ENCODE peak calls at places on chromosome 18, in seven cellular contexts. F is choroid plexus epithelial cell, H is HFF-Myc, E is right lobe of liver, I is ovary, J is tibial nerve, O is prostate gland. A is an unnamed sample.

GRCh38 chr18:49335677-49336076 is 124.8 kb downstream of the DYM start:
- DNase-seq in F (no peak), H (no peak), E (no peak), I (no peak), J (no peak), O (no peak), A (no peak)

GRCh38 chr18:75319905-75320304 is 107.6 kb downstream of the SMIM21 start:
- DNase-seq in F (no peak), H (no peak), E (no peak), I (no peak), J (no peak), O (no peak), A (no peak)

GRCh38 chr18:22155584-22155983 is 13.8 kb upstream of the GATA6 start:
- DNase-seq in F (no peak), H (no peak), E (no peak), I (no peak), J (no peak), O (no peak), A (no peak)

GRCh38 chr18:36406805-36407204 is 109.3 kb downstream of the FHOD3 start:
- DNase-seq in F (no peak), H (no peak), E (no peak), I (no peak), J (no peak), O (no peak), A (no peak)

GRCh38 chr18:66495844-66496243 is 108.0 kb downstream of the CDH19 start:
- DNase-seq in F (peak; percentile 51), H (no peak), E (no peak), I (no peak), J (no peak), O (peak; percentile 51), A (no peak)

GRCh38 chr18:76495435-76496199 is 575 bp upstream of the ZNF516 start:
- DNase-seq in F (peak; percentile 52), H (no peak), E (no peak), I (peak; percentile 50), J (no peak), O (no peak), A (peak; percentile 77)

GRCh38 chr18:50651334-50651733 is 91.4 kb downstream of the MAPK4 start:
- DNase-seq in F (peak; percentile 10), H (no peak), E (no peak), I (no peak), J (no peak), O (no peak), A (no peak)

GRCh38 chr18:581106-581505 is 926 bp downstream of the CETN1 start:
- DNase-seq in F (no peak), H (no peak), E (no peak), I (no peak), J (no peak), O (no peak), A (no peak)

GRCh38 chr18:54608008-54608642 is 17.1 kb downstream of the DYNAP start:
- DNase-seq in F (peak; percentile 41), H (peak; percentile 2), E (no peak), I (no peak), J (no peak), O (no peak), A (no peak)

GRCh38 chr18:8705280-8705940 is at the start of gene MTCL1:
- DNase-seq in F (peak; percentile 49), H (no peak), E (peak; percentile 62), I (peak; percentile 38), J (no peak), O (peak; percentile 32), A (peak; percentile 70)

GRCh38 chr18:7065736-7066135 is 51.9 kb downstream of the LAMA1 start:
- DNase-seq in F (no peak), H (no peak), E (no peak), I (no peak), J (no peak), O (no peak), A (no peak)

GRCh38 chr18:64806232-64806631 is 657.3 kb upstream of the LINC00305 start:
- DNase-seq in F (no peak), H (no peak), E (no peak), I (no peak), J (no peak), O (no peak), A (no peak)

GRCh38 chr18:49207373-49207772 is 253.1 kb downstream of the DYM start:
- DNase-seq in F (peak; percentile 50), H (no peak), E (no peak), I (no peak), J (no peak), O (no peak), A (no peak)

DNA sequence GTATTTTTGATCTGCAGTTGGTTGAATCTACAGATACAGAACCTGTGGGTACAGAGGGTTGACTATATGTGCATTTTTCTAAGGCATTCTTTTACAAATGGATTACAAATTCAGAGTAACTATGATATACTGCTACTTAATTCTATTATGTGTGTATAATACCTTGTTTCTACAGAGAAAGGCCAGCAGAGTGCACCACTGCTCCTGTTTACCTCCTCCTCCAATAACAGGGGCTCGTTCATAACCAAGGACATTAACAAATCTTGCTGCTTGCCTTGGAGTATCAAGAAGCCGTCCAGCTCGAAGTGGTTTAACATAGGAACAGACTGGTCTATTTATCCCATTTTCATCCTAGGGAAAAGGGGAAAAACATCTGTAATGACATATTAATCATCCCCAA is 16.4 kb downstream of the CEP76 start:
- DNase-seq in F (peak; percentile 72), H (no peak), E (no peak), I (no peak), J (no peak), O (no peak), A (no peak)
- TF ChIP-seq CTCF in F (peak; percentile 48), H (no peak), E (no peak), I (no peak), J (no peak), O (no peak), A (no peak)

GRCh38 chr18:45688113-45688512 is 35.9 kb upstream of the SLC14A1 start:
- DNase-seq in F (peak; percentile 81), H (no peak), E (no peak), I (no peak), J (no peak), O (no peak), A (no peak)

GRCh38 chr18:45686892-45687611 is 36.9 kb upstream of the SLC14A1 start:
- DNase-seq in F (peak; percentile 97), H (no peak), E (no peak), I (no peak), J (no peak), O (no peak), A (no peak)

GRCh38 chr18:45689386-45689785 is 34.6 kb upstream of the SLC14A1 start:
- DNase-seq in F (no peak), H (no peak), E (no peak), I (no peak), J (no peak), O (no peak), A (no peak)

GRCh38 chr18:45688834-45689233 is 35.1 kb upstream of the SLC14A1 start:
- DNase-seq in F (peak; percentile 60), H (no peak), E (no peak), I (no peak), J (no peak), O (no peak), A (no peak)

GRCh38 chr18:45687617-45688016 is 36.4 kb upstream of the SLC14A1 start:
- DNase-seq in F (peak; percentile 84), H (no peak), E (no peak), I (no peak), J (no peak), O (no peak), A (no peak)
- H3K4me3 ChIP-seq in F (no peak overlapping the region), H (no peak overlapping the region), E (no peak overlapping the region), I (no peak overlapping the region), J (no peak overlapping the region), O (no peak overlapping the region), A (no peak overlapping the region)

GRCh38 chr18:58052960-58053359 is 8.9 kb downstream of the NEDD4L start:
- DNase-seq in F (no peak), H (no peak), E (no peak), I (no peak), J (no peak), O (no peak), A (no peak)

GRCh38 chr18:58049000-58049688 is 5.1 kb downstream of the NEDD4L start:
- DNase-seq in F (no peak), H (no peak), E (no peak), I (no peak), J (no peak), O (no peak), A (no peak)

GRCh38 chr18:58048243-58048642 is 4.2 kb downstream of the NEDD4L start:
- DNase-seq in F (no peak), H (no peak), E (no peak), I (no peak), J (no peak), O (no peak), A (no peak)

GRCh38 chr18:58054041-58054733 is 10.2 kb downstream of the NEDD4L start:
- DNase-seq in F (peak; percentile 66), H (no peak), E (peak; percentile 55), I (no peak), J (no peak), O (no peak), A (no peak)

GRCh38 chr18:58051765-58052460 is 7.9 kb downstream of the NEDD4L start:
- DNase-seq in F (peak; percentile 65), H (no peak), E (no peak), I (no peak), J (no peak), O (no peak), A (no peak)
- TF ChIP-seq CTCF in F (peak; percentile 50), H (no peak), E (peak; percentile 26), I (no peak), J (no peak), O (peak; percentile 43), A (no peak)

DNA sequence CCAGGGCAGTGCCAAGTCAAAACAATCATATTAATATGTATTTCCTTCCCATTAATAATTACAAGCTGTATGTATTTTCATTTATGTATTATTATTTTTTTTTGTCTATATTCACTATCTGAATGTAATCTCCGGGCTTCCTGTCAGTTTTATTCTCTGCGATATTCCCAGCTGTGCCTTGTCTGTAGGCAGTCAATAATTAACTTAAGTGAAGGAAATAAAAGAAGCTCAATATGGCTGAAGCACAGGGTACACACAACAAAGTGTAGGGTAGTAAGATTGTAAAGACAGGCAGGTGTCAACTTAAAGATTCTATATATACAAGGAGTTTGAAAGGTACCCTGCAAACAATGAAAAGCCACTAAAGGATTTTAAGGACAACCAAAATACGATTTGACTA is 122.9 kb downstream of the ROCK1 start:
- DNase-seq in F (no peak), H (no peak), E (no peak), I (no peak), J (no peak), O (no peak), A (no peak)
- H3K4me3 ChIP-seq in F (no peak overlapping the region), H (no peak overlapping the region), E (no peak overlapping the region), I (no peak overlapping the region), J (no peak overlapping the region), O (no peak overlapping the region), A (no peak overlapping the region)

GRCh38 chr18:63131106-63131943 is 188.2 kb downstream of the BCL2 start:
- DNase-seq in F (peak; percentile 78), H (peak; percentile 33), E (no peak), I (peak; percentile 53), J (peak; percentile 36), O (peak; percentile 68), A (no peak)
- TF ChIP-seq CTCF in F (peak; percentile 78), H (peak; percentile 65), E (peak; percentile 67), I (peak; percentile 81), J (peak; percentile 62), O (peak; percentile 72), A (peak; percentile 54)

DNA sequence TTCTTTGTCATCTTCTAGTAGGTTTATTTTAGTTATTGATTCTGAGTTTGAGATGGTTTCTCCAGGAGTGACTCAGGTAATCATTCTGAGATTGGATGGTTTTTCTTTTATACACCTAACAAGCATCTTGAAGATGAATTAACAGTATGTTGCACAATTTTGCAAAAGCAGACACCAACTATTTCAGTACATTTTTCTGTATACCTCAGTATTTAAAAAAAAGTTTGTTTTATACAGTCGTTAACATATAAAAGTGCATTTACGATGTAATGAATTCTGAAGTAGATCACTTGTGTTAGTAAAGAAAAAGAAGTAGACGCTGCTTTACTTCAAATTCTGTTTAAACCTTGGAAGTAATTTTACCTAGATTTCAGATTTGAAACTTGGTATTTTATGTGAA is 3.0 kb downstream of the VAPA start:
- DNase-seq in F (no peak), H (no peak), E (no peak), I (no peak), J (no peak), O (no peak), A (no peak)
- H3K4me3 ChIP-seq in F (peak overlapping the region; percentile 89), H (peak overlapping the region; percentile 83), E (no peak overlapping the region), I (no peak overlapping the region), J (no peak overlapping the region), O (no peak overlapping the region), A (peak overlapping the region; percentile 61)

A was measured in suprapubic skin.